ENCODE peak calls at places on chromosomes 3 and 15, in six cellular contexts. One of them, this sample, is unnamed.

GRCh38 chr3:106208266-106208665 is 339.5 kb upstream of the CBLB start:
- DNase-seq in RPMI8226: no peak
- DNase-seq in activated CD8-positive, alpha-beta memory T cell treated with anti-CD3 and anti-CD28 coated beads for 48 hours: no peak
- DNase-seq in AG09309: no peak
- DNase-seq in RCC 7860: no peak
- DNase-seq in choroid plexus epithelial cell: peak; percentile 18
- DNase-seq in this sample: no peak

GRCh38 chr15:73518180-73518862 is 75.4 kb downstream of the REC114 start:
- DNase-seq in RPMI8226: no peak
- DNase-seq in activated CD8-positive, alpha-beta memory T cell treated with anti-CD3 and anti-CD28 coated beads for 48 hours: no peak
- DNase-seq in AG09309: no peak
- DNase-seq in RCC 7860: no peak
- DNase-seq in choroid plexus epithelial cell: no peak
- DNase-seq in this sample: no peak

GRCh38 chr3:90134090-90134489 is 1026.7 kb downstream of the EPHA3 start:
- DNase-seq in RPMI8226: no peak
- DNase-seq in activated CD8-positive, alpha-beta memory T cell treated with anti-CD3 and anti-CD28 coated beads for 48 hours: no peak
- DNase-seq in AG09309: no peak
- DNase-seq in RCC 7860: no peak
- DNase-seq in choroid plexus epithelial cell: no peak
- DNase-seq in this sample: no peak

GRCh38 chr15:45637552-45638033 is 2.8 kb downstream of the SQOR start:
- DNase-seq in RPMI8226: peak; percentile 75
- DNase-seq in activated CD8-positive, alpha-beta memory T cell treated with anti-CD3 and anti-CD28 coated beads for 48 hours: peak; percentile 14
- DNase-seq in AG09309: peak; percentile 83
- DNase-seq in RCC 7860: peak; percentile 63
- DNase-seq in choroid plexus epithelial cell: peak; percentile 96
- DNase-seq in this sample: peak; percentile 59

GRCh38 chr3:159884661-159885402 is 103.8 kb upstream of the IL12A start:
- DNase-seq in RPMI8226: peak; percentile 53
- DNase-seq in activated CD8-positive, alpha-beta memory T cell treated with anti-CD3 and anti-CD28 coated beads for 48 hours: no peak
- DNase-seq in AG09309: no peak
- DNase-seq in RCC 7860: peak; percentile 13
- DNase-seq in choroid plexus epithelial cell: peak; percentile 76
- DNase-seq in this sample: no peak

GRCh38 chr15:85730001-85730820 is 64.5 kb downstream of the KLHL25 start:
- DNase-seq in RPMI8226: peak; percentile 72
- DNase-seq in activated CD8-positive, alpha-beta memory T cell treated with anti-CD3 and anti-CD28 coated beads for 48 hours: no peak
- DNase-seq in AG09309: no peak
- DNase-seq in RCC 7860: peak; percentile 49
- DNase-seq in choroid plexus epithelial cell: peak; percentile 85
- DNase-seq in this sample: no peak

GRCh38 chr3:73094127-73094526 is 32.7 kb downstream of the EBLN2 start:
- DNase-seq in RPMI8226: peak; percentile 35
- DNase-seq in activated CD8-positive, alpha-beta memory T cell treated with anti-CD3 and anti-CD28 coated beads for 48 hours: no peak
- DNase-seq in AG09309: no peak
- DNase-seq in RCC 7860: peak; percentile 45
- DNase-seq in choroid plexus epithelial cell: no peak
- DNase-seq in this sample: no peak

GRCh38 chr15:88638626-88639372 is at the start of gene ISG20:
- DNase-seq in RPMI8226: peak; percentile 96
- DNase-seq in activated CD8-positive, alpha-beta memory T cell treated with anti-CD3 and anti-CD28 coated beads for 48 hours: peak; percentile 90
- DNase-seq in AG09309: peak; percentile 87
- DNase-seq in RCC 7860: peak; percentile 95
- DNase-seq in choroid plexus epithelial cell: peak; percentile 97
- DNase-seq in this sample: peak; percentile 93

GRCh38 chr15:26866298-26867198 is at the start of gene GABRA5:
- DNase-seq in RPMI8226: peak; percentile 9
- DNase-seq in activated CD8-positive, alpha-beta memory T cell treated with anti-CD3 and anti-CD28 coated beads for 48 hours: no peak
- DNase-seq in AG09309: no peak
- DNase-seq in RCC 7860: no peak
- DNase-seq in choroid plexus epithelial cell: peak; percentile 35
- DNase-seq in this sample: no peak

GRCh38 chr15:63083046-63083445 is 38.6 kb upstream of the LACTB start:
- DNase-seq in RPMI8226: no peak
- DNase-seq in activated CD8-positive, alpha-beta memory T cell treated with anti-CD3 and anti-CD28 coated beads for 48 hours: no peak
- DNase-seq in AG09309: no peak
- DNase-seq in RCC 7860: no peak
- DNase-seq in choroid plexus epithelial cell: no peak
- DNase-seq in this sample: no peak

GRCh38 chr3:18988619-18989229 is 159.6 kb upstream of the KCNH8 start:
- DNase-seq in RPMI8226: peak; percentile 48
- DNase-seq in activated CD8-positive, alpha-beta memory T cell treated with anti-CD3 and anti-CD28 coated beads for 48 hours: no peak
- DNase-seq in AG09309: no peak
- DNase-seq in RCC 7860: no peak
- DNase-seq in choroid plexus epithelial cell: peak; percentile 6
- DNase-seq in this sample: no peak

GRCh38 chr15:73165844-73166243 is 113.6 kb downstream of the NEO1 start:
- DNase-seq in RPMI8226: no peak
- DNase-seq in activated CD8-positive, alpha-beta memory T cell treated with anti-CD3 and anti-CD28 coated beads for 48 hours: no peak
- DNase-seq in AG09309: no peak
- DNase-seq in RCC 7860: no peak
- DNase-seq in choroid plexus epithelial cell: no peak
- DNase-seq in this sample: no peak

GRCh38 chr3:56801151-56801596 is 575 bp downstream of the ARHGEF3 start:
- DNase-seq in RPMI8226: no peak
- DNase-seq in activated CD8-positive, alpha-beta memory T cell treated with anti-CD3 and anti-CD28 coated beads for 48 hours: no peak
- DNase-seq in AG09309: no peak
- DNase-seq in RCC 7860: no peak
- DNase-seq in choroid plexus epithelial cell: no peak
- DNase-seq in this sample: peak; percentile 62

GRCh38 chr3:42101481-42101880 is 10.3 kb downstream of the TRAK1 start:
- DNase-seq in RPMI8226: no peak
- DNase-seq in activated CD8-positive, alpha-beta memory T cell treated with anti-CD3 and anti-CD28 coated beads for 48 hours: no peak
- DNase-seq in AG09309: no peak
- DNase-seq in RCC 7860: no peak
- DNase-seq in choroid plexus epithelial cell: no peak
- DNase-seq in this sample: no peak

GRCh38 chr15:39028069-39028468 is 463.5 kb upstream of the RASGRP1 start:
- DNase-seq in RPMI8226: no peak
- DNase-seq in activated CD8-positive, alpha-beta memory T cell treated with anti-CD3 and anti-CD28 coated beads for 48 hours: no peak
- DNase-seq in AG09309: no peak
- DNase-seq in RCC 7860: peak; percentile 38
- DNase-seq in choroid plexus epithelial cell: peak; percentile 18
- DNase-seq in this sample: no peak

GRCh38 chr3:99520511-99520910 is 117.9 kb upstream of the COL8A1 start:
- DNase-seq in RPMI8226: no peak
- DNase-seq in activated CD8-positive, alpha-beta memory T cell treated with anti-CD3 and anti-CD28 coated beads for 48 hours: no peak
- DNase-seq in AG09309: no peak
- DNase-seq in RCC 7860: no peak
- DNase-seq in choroid plexus epithelial cell: no peak
- DNase-seq in this sample: no peak

This sample was measured in body of pancreas.